ENCODE peak calls at places on chromosomes 11 and 22, in seven cellular contexts. T is cardiac fibroblast, V is right atrium auricular region, F is MM.1S, M is AG10803, A is kidney epithelial cell, X is AG09309. Y is an unnamed sample.

GRCh38 chr11:6864436-6864835 is 1.6 kb downstream of the OR10A2 start:
- DNase-seq in T (peak), V (no peak), F (no peak), M (peak), A (no peak), X (no peak), Y (no peak)

GRCh38 chr11:62757846-62758788 is 3.3 kb upstream of the POLR2G start:
- DNase-seq in T (no peak), V (no peak), F (no peak), M (no peak), A (no peak), X (no peak), Y (no peak)

GRCh38 chr22:43878831-43879550 is 12.8 kb downstream of the PNPLA5 start:
- DNase-seq in T (no peak), V (no peak), F (no peak), M (no peak), A (no peak), X (no peak), Y (no peak)

GRCh38 chr11:66744485-66745355 is 15.7 kb upstream of the SPTBN2 start:
- DNase-seq in T (peak), V (peak), F (peak), M (peak), A (no peak), X (no peak), Y (peak)

GRCh38 chr11:111944139-111944538 is 7.0 kb downstream of the DIXDC1 start:
- DNase-seq in T (peak), V (peak), F (peak), M (peak), A (no peak), X (peak), Y (peak)

GRCh38 chr11:113673566-113674396 is 32.3 kb downstream of the TMPRSS5 start:
- DNase-seq in T (peak), V (no peak), F (no peak), M (no peak), A (no peak), X (no peak), Y (no peak)

GRCh38 chr22:37848587-37849088 is 581 bp upstream of the EIF3L start:
- DNase-seq in T (peak), V (no peak), F (no peak), M (peak), A (no peak), X (no peak), Y (no peak)

GRCh38 chr11:85823816-85824215 is 12.9 kb upstream of the SYTL2 start:
- DNase-seq in T (no peak), V (no peak), F (peak), M (peak), A (no peak), X (no peak), Y (no peak)

GRCh38 chr22:44360686-44361381 is 48.1 kb upstream of the SHISAL1 start:
- DNase-seq in T (peak), V (peak), F (no peak), M (peak), A (no peak), X (peak), Y (peak)

GRCh38 chr11:77089004-77089545 is 13.6 kb upstream of the OMP start:
- DNase-seq in T (no peak), V (no peak), F (no peak), M (no peak), A (no peak), X (no peak), Y (no peak)

GRCh38 chr22:23512738-23513137 is 67.4 kb downstream of the IGLL1 start:
- DNase-seq in T (no peak), V (no peak), F (no peak), M (no peak), A (no peak), X (no peak), Y (no peak)

GRCh38 chr11:72641522-72641899 is 32.7 kb downstream of the PDE2A start:
- DNase-seq in T (no peak), V (no peak), F (no peak), M (no peak), A (no peak), X (no peak), Y (no peak)

GRCh38 chr11:69385832-69386415 is 92.0 kb downstream of the MYEOV start:
- DNase-seq in T (no peak), V (no peak), F (no peak), M (no peak), A (no peak), X (no peak), Y (peak)

GRCh38 chr11:43923327-43924111 is 18.9 kb upstream of the C11orf96 start:
- DNase-seq in T (peak), V (peak), F (peak), M (no peak), A (no peak), X (no peak), Y (no peak)

GRCh38 chr11:72750086-72750485 is 2.1 kb downstream of the ARAP1 start:
- DNase-seq in T (no peak), V (no peak), F (no peak), M (no peak), A (no peak), X (no peak), Y (no peak)

GRCh38 chr22:29044657-29045176 is 16.9 kb downstream of the C22orf31 start:
- DNase-seq in T (peak), V (no peak), F (no peak), M (peak), A (no peak), X (no peak), Y (no peak)

GRCh38 chr11:71341596-71341995 is 89.2 kb upstream of the SHANK2 start:
- DNase-seq in T (no peak), V (no peak), F (no peak), M (no peak), A (no peak), X (no peak), Y (no peak)

GRCh38 chr22:22923930-22924329 is 36.3 kb downstream of the IGLL5 start:
- DNase-seq in T (no peak), V (no peak), F (no peak), M (no peak), A (no peak), X (no peak), Y (no peak)

GRCh38 chr22:46763051-46763705 is 728 bp downstream of the TBC1D22A start:
- DNase-seq in T (peak), V (peak), F (peak), M (no peak), A (no peak), X (no peak), Y (no peak)

GRCh38 chr11:6812391-6813005 is 13.0 kb upstream of the OR6A2 start:
- DNase-seq in T (peak), V (no peak), F (peak), M (peak), A (no peak), X (no peak), Y (no peak)

GRCh38 chr22:22959147-22959827 is 71.7 kb downstream of the IGLL5 start:
- DNase-seq in T (peak), V (peak), F (peak), M (peak), A (peak), X (no peak), Y (no peak)

GRCh38 chr11:21174781-21175180 is 505.4 kb downstream of the NELL1 start:
- DNase-seq in T (no peak), V (no peak), F (no peak), M (no peak), A (no peak), X (no peak), Y (no peak)
- TF ChIP-seq CTCF in T (no peak), V (no peak), F (no peak), M (no peak), A (no peak), X (no peak), Y (no peak)

DNA sequence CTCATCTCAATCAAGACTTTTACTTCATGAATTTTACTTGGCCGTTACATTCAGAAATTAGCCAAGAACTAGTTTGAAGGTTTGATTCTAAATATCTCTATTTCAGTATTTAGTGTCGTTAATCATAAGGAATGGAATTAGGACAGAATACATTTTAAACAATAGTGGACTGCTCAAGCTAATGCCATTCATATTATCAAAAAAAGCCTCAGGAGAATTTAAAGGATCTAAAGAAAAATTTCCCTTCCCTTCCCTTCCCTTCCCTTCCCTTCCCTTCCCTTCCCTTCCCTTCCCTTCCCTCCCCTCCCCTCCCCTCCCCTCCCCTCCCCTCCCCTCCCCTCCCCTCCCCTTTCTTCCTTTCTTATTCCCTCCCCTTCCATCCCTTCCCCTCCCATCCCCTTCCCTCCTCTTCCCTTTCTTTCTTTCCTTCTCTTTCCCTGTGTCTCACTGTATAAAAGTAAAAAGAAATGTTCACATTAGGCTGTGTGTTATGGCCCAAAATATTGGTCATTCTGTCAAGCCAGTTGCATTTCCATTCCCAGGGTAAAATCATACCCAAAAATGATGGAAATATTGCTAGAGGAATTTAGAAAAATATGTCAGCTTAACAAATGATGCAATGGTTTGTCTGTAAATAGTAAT is 717.8 kb downstream of the LUZP2 start:
- DNase-seq in T (no peak), V (no peak), F (no peak), M (no peak), A (no peak), X (no peak), Y (no peak)
- TF ChIP-seq CTCF in T (no peak), V (no peak), F (no peak), M (no peak), A (no peak), X (no peak), Y (no peak)

DNA sequence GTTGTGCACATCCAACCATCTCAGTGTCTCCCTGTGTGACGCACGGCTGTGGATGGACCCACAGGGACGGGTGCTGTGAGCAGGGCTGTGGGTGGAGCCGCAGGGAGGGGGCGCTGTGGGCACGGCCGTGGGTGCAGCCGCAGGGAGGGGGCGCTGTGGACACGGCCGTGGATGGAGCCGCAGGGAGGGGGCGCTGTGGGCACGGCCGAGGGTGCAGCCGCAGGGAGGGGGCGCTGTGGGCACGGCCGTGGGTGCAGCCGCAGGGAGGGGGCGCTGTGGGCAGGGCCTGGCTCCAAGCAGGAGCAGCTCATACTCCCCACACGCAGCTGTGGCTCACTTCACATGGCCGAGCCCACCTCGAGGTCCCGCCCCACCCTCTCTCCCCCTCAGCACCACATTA is 6.0 kb upstream of the MAPK11 start:
- DNase-seq in T (peak), V (no peak), F (peak), M (peak), A (no peak), X (no peak), Y (no peak)
- TF ChIP-seq CTCF in T (peak), V (peak), F (peak), M (peak), A (peak), X (peak), Y (peak)

GRCh38 chr11:22130462-22131053 is 62.3 kb upstream of the ANO5 start:
- DNase-seq in T (peak), V (no peak), F (peak), M (no peak), A (no peak), X (no peak), Y (no peak)
- TF ChIP-seq CTCF in T (peak), V (peak), F (peak), M (no peak), A (peak), X (no peak), Y (peak)

GRCh38 chr11:128690746-128691091 is 3.2 kb upstream of the FLI1 start:
- DNase-seq in T (no peak), V (no peak), F (no peak), M (no peak), A (no peak), X (no peak), Y (no peak)
- TF ChIP-seq CTCF in T (no peak), V (no peak), F (no peak), M (no peak), A (no peak), X (no peak), Y (no peak)

DNA sequence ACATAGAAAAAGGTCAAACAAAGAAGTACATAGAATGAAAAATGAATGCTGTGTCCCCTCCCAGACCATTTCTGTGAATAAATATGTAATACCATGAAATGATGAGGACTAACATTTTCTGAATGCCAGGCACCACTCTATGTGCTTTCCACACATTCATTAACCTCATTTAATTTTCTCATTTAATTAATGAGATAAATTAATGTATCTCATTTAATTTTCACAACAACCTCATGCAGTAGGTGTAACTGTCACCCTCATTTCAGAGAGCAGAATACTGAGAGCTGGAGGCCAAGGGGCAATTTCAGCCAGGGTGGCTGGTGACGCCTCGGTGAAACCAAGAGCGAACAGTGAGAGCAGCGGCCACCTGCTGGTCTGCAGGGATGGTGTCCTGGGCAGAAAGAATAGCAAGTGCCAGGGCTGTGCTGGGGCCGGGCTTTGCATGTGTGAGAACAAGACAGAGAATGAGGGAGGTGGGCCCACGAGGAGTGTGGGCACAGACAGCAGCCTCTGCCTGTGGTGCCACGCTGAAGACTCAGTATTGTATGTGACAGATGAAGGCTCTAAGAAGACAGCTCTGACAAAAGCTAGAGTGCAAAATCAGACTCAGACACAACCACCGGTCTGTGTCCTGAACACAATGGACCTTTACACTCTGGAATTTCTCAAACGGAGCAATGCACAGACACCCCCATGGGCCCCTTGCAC is 1.8 kb upstream of the SERPIND1 start:
- DNase-seq in T (no peak), V (no peak), F (no peak), M (no peak), A (no peak), X (no peak), Y (no peak)
- TF ChIP-seq CTCF in T (peak), V (peak), F (no peak), M (no peak), A (peak), X (no peak), Y (no peak)

DNA sequence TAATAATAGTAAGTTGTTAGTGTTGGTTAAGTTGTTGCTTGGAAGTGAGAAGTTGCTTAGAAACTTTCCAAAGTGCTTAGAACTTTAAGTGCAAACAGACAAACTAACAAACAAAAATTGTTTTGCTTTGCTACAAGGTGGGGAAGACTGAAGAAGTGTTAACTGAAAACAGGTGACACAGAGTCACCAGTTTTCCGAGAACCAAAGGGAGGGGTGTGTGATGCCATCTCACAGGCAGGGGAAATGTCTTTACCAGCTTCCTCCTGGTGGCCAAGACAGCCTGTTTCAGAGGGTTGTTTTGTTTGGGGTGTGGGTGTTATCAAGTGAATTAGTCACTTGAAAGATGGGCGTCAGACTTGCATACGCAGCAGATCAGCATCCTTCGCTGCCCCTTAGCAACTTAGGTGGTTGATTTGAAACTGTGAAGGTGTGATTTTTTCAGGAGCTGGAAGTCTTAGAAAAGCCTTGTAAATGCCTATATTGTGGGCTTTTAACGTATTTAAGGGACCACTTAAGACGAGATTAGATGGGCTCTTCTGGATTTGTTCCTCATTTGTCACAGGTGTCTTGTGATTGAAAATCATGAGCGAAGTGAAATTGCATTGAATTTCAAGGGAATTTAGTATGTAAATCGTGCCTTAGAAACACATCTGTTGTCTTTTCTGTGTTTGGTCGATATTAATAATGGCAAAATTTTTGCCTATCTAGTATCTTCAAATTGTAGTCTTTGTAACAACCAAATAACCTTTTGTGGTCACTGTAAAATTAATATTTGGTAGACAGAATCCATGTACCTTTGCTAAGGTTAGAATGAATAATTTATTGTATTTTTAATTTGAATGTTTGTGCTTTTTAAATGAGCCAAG is 2.7 kb downstream of the NEAT1 start:
- DNase-seq in T (peak), V (peak), F (peak), M (peak), A (no peak), X (peak), Y (peak)
- TF ChIP-seq CTCF in T (no peak), V (no peak), F (no peak), M (peak), A (no peak), X (peak), Y (peak)

GRCh38 chr11:9017773-9018172 is 14.0 kb upstream of the NRIP3 start:
- DNase-seq in T (peak), V (peak), F (no peak), M (peak), A (no peak), X (no peak), Y (peak)

GRCh38 chr11:9014826-9015225 is 11.0 kb upstream of the NRIP3 start:
- DNase-seq in T (no peak), V (no peak), F (no peak), M (no peak), A (no peak), X (no peak), Y (no peak)

GRCh38 chr11:9013373-9013772 is 9.6 kb upstream of the NRIP3 start:
- DNase-seq in T (no peak), V (no peak), F (no peak), M (no peak), A (no peak), X (no peak), Y (no peak)

GRCh38 chr11:9016916-9017642 is 13.3 kb upstream of the NRIP3 start:
- DNase-seq in T (peak), V (no peak), F (no peak), M (no peak), A (no peak), X (no peak), Y (no peak)

DNA sequence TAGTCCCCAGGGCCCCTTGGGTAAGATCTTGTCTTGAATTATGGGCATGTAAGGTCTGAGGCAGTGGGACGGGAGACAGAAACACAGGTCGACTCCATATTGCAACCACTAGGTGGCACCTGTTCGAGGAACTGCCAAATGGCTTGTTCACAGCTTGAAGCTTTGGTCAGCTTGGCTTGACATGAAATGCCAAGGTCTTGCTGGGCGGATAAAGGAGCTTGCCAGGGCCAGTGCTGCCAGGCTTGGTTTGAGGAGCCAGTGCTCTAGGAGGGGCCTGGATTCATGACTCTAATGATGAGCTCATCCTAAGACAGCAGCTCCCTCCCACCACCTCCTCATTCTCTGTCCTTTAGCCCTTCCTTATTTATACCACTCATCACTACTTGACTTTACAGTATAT is 11.9 kb upstream of the NRIP3 start:
- DNase-seq in T (peak), V (peak), F (peak), M (peak), A (peak), X (peak), Y (peak)
- TF ChIP-seq CTCF in T (peak), V (peak), F (peak), M (peak), A (peak), X (peak), Y (peak)